ENCODE peak calls at places on chromosomes 4 and X, in six cellular contexts. X is islet precursor cell; B is aorta; F is GM13976; U is CD4-positive, alpha-beta T cell; T is EL. K is an unnamed sample.
A peak's percentile ranks its signal among the peaks of the same experiment; 100 is the strongest.

GRCh38 chr4:12926189-12927066 is 557.7 kb downstream of the RAB28 start:
- DNase-seq in X (no peak), B (no peak), F (no peak), U (no peak), T (no peak), K (no peak)

GRCh38 chr4:2306773-2307410 is 45.0 kb upstream of the MXD4 start:
- DNase-seq in X (no peak), B (no peak), F (no peak), U (no peak), T (no peak), K (no peak)

GRCh38 chrX:129823115-129823514 is 20.6 kb downstream of the ZDHHC9 start:
- DNase-seq in X (no peak), B (peak; percentile 59), F (peak; percentile 51), U (peak; percentile 26), T (peak; percentile 35), K (no peak)

GRCh38 chr4:174648859-174649258 is 126.6 kb upstream of the HPGD start:
- DNase-seq in X (no peak), B (no peak), F (no peak), U (no peak), T (no peak), K (no peak)

GRCh38 chr4:52664479-52664878 is 5.4 kb upstream of the USP46 start:
- DNase-seq in X (no peak), B (no peak), F (no peak), U (no peak), T (no peak), K (no peak)

GRCh38 chr4:185359767-185360446 is 35.8 kb downstream of the LRP2BP start:
- DNase-seq in X (no peak), B (no peak), F (no peak), U (no peak), T (peak; percentile 71), K (no peak)

GRCh38 chrX:34146906-34147305 is 14.8 kb upstream of the FAM47A start:
- DNase-seq in X (peak; percentile 35), B (no peak), F (no peak), U (no peak), T (no peak), K (no peak)

GRCh38 chrX:69093960-69094935 is 71.0 kb downstream of the PJA1 start:
- DNase-seq in X (peak; percentile 81), B (no peak), F (peak; percentile 66), U (no peak), T (peak; percentile 45), K (peak; percentile 61)

GRCh38 chr4:80171251-80171650 is 26.1 kb upstream of the PRDM8 start:
- DNase-seq in X (no peak), B (no peak), F (no peak), U (no peak), T (peak; percentile 17), K (no peak)

GRCh38 chr4:55758081-55758480 is 61.5 kb upstream of the EXOC1L start:
- DNase-seq in X (no peak), B (no peak), F (no peak), U (no peak), T (no peak), K (no peak)

GRCh38 chrX:19885732-19886131 is 1.7 kb downstream of the SH3KBP1 start:
- DNase-seq in X (no peak), B (no peak), F (no peak), U (no peak), T (no peak), K (no peak)

GRCh38 chrX:103212749-103213457 is 2.0 kb upstream of the BEX4 start:
- DNase-seq in X (no peak), B (no peak), F (no peak), U (no peak), T (no peak), K (no peak)

GRCh38 chrX:42752730-42753129 is 25.2 kb downstream of the PPP1R2C start:
- DNase-seq in X (no peak), B (no peak), F (no peak), U (no peak), T (no peak), K (no peak)

GRCh38 chr4:52783069-52783468 is 31.8 kb upstream of the ERVMER34-1 start:
- DNase-seq in X (no peak), B (no peak), F (no peak), U (no peak), T (no peak), K (no peak)

K was measured in ecto neural progenitor cell.